ENCODE peak calls at places on chromosomes 3 and 15, in four cellular contexts. I, M, T and O are unnamed samples.

GRCh38 chr3:127233371-127233770 is 40.4 kb downstream of the PRR23E start:
- DNase-seq in I (no peak), M (no peak), T (no peak), O (no peak)

GRCh38 chr15:84949845-84950569 is 31.6 kb upstream of the PDE8A start:
- DNase-seq in I (no peak), M (no peak), T (no peak), O (no peak)

GRCh38 chr3:150278843-150279341 is 129.2 kb upstream of the TSC22D2 start:
- DNase-seq in I (no peak), M (no peak), T (no peak), O (no peak)

GRCh38 chr15:101499863-101500713 is 10.6 kb upstream of the PCSK6 start:
- DNase-seq in I (no peak), M (no peak), T (peak), O (peak)

GRCh38 chr3:50194128-50194902 is 2.9 kb downstream of the GNAT1 start:
- DNase-seq in I (peak), M (peak), T (no peak), O (peak)

GRCh38 chr3:156816091-156816793 is 9.9 kb upstream of the LEKR1 start:
- DNase-seq in I (no peak), M (no peak), T (no peak), O (no peak)

GRCh38 chr3:192943384-192943783 is 25.7 kb upstream of the MB21D2 start:
- DNase-seq in I (no peak), M (no peak), T (no peak), O (no peak)

GRCh38 chr15:101522091-101522490 is 32.6 kb upstream of the PCSK6 start:
- DNase-seq in I (no peak), M (no peak), T (no peak), O (peak)

GRCh38 chr3:179927191-179927590 is 109.5 kb downstream of the PEX5L start:
- DNase-seq in I (no peak), M (no peak), T (no peak), O (no peak)

GRCh38 chr3:150773616-150774192 is 10.7 kb upstream of the SIAH2 start:
- DNase-seq in I (no peak), M (no peak), T (no peak), O (no peak)

GRCh38 chr3:64748244-64748894 is 60.6 kb upstream of the ADAMTS9 start:
- DNase-seq in I (no peak), M (no peak), T (no peak), O (no peak)

GRCh38 chr3:24160424-24160823 is 215.3 kb downstream of the NR1D2 start:
- DNase-seq in I (no peak), M (no peak), T (no peak), O (no peak)

GRCh38 chr3:69738291-69738690 is 973 bp upstream of the MITF start:
- DNase-seq in I (no peak), M (peak), T (no peak), O (no peak)

GRCh38 chr3:146125946-146126345 is 35.0 kb downstream of the PLOD2 start:
- DNase-seq in I (no peak), M (no peak), T (no peak), O (no peak)

GRCh38 chr3:99838755-99839154 is 21.1 kb downstream of the CMSS1 start:
- DNase-seq in I (no peak), M (no peak), T (no peak), O (no peak)

GRCh38 chr3:185297867-185298266 is 44.0 kb upstream of the EHHADH start:
- DNase-seq in I (no peak), M (peak), T (no peak), O (no peak)

GRCh38 chr15:52100807-52101206 is 11.8 kb downstream of the BCL2L10 start:
- DNase-seq in I (no peak), M (peak), T (peak), O (peak)

GRCh38 chr3:120473896-120474675 is 23.3 kb upstream of the FSTL1 start:
- DNase-seq in I (no peak), M (no peak), T (no peak), O (no peak)

GRCh38 chr3:188046561-188047213 is 107.3 kb upstream of the LPP start:
- DNase-seq in I (no peak), M (no peak), T (no peak), O (no peak)

GRCh38 chr3:14725564-14726420 is 50.9 kb downstream of the C3orf20 start:
- DNase-seq in I (no peak), M (no peak), T (no peak), O (no peak)

GRCh38 chr3:6994081-6994668 is 133.3 kb downstream of the GRM7 start:
- DNase-seq in I (no peak), M (peak), T (no peak), O (no peak)

GRCh38 chr15:99123706-99124451 is 19.0 kb downstream of the SYNM start:
- DNase-seq in I (no peak), M (peak), T (no peak), O (peak)

GRCh38 chr3:127670761-127671522 is 1.8 kb upstream of the ABTB1 start:
- DNase-seq in I (no peak), M (no peak), T (no peak), O (no peak)

GRCh38 chr3:120640231-120640630 is 41.8 kb downstream of the HGD start:
- DNase-seq in I (no peak), M (no peak), T (no peak), O (no peak)

GRCh38 chr3:130916507-130917167 is 22.8 kb downstream of the ATP2C1 start:
- DNase-seq in I (no peak), M (no peak), T (no peak), O (no peak)

GRCh38 chr3:136631424-136631823 is 120.8 kb downstream of the STAG1 start:
- DNase-seq in I (no peak), M (peak), T (no peak), O (no peak)

GRCh38 chr15:68526269-68526668 is 52.5 kb upstream of the CORO2B start:
- DNase-seq in I (no peak), M (no peak), T (no peak), O (no peak)
- TF ChIP-seq SPI1 in I (no peak), M (no peak), T (no peak), O (no peak)

GRCh38 chr3:170027691-170028102 is 10.1 kb upstream of the GPR160 start:
- DNase-seq in I (no peak), M (no peak), T (no peak), O (no peak)

GRCh38 chr3:170038434-170039110 is 777 bp downstream of the GPR160 start:
- DNase-seq in I (peak), M (no peak), T (no peak), O (peak)

GRCh38 chr3:170037463-170038433 is at the start of gene GPR160:
- DNase-seq in I (peak), M (peak), T (no peak), O (peak)

GRCh38 chr3:170033489-170033888 is 4.3 kb upstream of the GPR160 start:
- DNase-seq in I (no peak), M (no peak), T (no peak), O (peak)
- TF ChIP-seq SPI1 in I (no peak), M (no peak), T (no peak), O (no peak)

GRCh38 chr15:35306361-35306981 is 221.4 kb upstream of the NANOGP8 start:
- DNase-seq in I (no peak), M (peak), T (no peak), O (no peak)
- TF ChIP-seq SPI1 in I (no peak), M (no peak), T (no peak), O (no peak)

GRCh38 chr15:48406911-48407310 is 75.7 kb downstream of the DUT start:
- DNase-seq in I (no peak), M (peak), T (no peak), O (no peak)
- TF ChIP-seq SPI1 in I (no peak), M (no peak), T (no peak), O (no peak)

GRCh38 chr3:141279074-141279945 is 47.7 kb downstream of the PXYLP1 start:
- DNase-seq in I (no peak), M (peak), T (no peak), O (no peak)
- TF ChIP-seq SPI1 in I (no peak), M (no peak), T (no peak), O (no peak)

DNA sequence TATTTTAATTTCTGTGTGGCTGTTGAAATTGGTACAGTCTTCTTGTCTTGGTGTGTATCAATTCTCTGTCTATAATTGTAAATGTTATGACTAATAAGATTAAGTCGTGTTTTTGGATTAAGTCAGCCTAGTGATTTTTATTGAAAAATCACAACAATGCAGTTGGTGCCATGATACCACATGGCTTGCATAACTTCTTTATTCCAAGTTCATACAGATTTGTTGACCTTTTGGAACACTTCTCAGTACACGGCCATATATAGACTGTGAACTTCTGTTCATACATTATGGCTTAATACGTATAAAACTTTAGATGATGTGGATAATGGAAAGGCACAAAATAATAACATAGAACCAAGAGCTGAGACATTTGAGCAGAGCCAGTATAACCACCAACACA is 121.2 kb upstream of the NAALADL2 start:
- DNase-seq in I (no peak), M (no peak), T (no peak), O (no peak)
- TF ChIP-seq SPI1 in I (no peak), M (no peak), T (no peak), O (no peak)

DNA sequence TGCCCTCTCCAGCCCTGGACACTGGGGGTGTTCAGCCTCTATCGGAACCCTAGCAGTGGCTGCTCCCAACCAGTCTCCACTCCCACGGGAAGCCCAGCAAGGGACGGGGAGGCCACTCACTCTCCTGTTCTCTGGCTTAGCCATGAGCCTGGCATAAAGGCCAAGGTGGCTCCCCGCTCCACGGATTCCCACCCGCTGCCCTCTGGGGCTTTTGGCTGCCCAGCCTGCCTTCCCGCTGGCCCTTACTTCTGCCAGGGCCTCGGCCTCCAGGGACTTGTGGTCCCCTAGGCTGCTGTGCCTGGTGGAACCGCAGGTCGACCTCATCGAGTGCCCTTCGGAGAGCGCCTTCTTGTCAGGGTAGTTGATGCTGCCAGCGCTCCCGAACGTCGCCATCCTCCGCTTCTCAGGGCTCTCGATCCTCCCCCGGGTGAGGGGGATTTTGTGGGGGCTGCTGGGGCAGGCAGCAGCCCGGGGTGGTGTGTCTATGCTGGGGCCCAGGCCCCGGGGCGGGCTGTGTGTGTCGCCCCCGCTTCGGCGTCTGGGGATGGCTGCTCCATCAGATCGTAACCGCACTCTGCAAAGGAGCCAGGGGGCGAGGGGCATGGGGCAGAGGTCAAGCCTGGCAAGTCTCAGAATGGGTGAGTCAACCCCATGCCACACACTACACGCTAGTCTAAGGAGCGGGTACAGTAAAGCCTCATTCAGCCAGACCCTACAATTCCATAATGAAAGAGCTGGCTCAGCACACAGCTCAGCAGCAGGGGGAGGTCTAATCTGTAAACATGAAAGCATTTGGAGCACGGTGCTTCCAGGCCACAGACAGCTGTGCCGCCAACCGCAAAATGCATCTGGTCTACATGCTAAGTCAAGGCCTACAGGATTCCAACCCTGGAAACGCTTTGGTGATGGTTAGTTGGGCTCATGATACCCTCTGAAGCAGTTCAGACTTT is 27.3 kb upstream of the RAD18 start:
- DNase-seq in I (no peak), M (no peak), T (no peak), O (no peak)
- TF ChIP-seq SPI1 in I (no peak), M (no peak), T (no peak), O (no peak)

GRCh38 chr3:52402101-52402521 is 42.8 kb downstream of the SEMA3G start:
- DNase-seq in I (no peak), M (no peak), T (no peak), O (no peak)
- TF ChIP-seq SPI1 in I (peak), M (peak), T (peak), O (peak)